ENCODE peak calls at places on chromosomes 3 and 15, in ten cellular contexts. B, P, D, G, A, I, L, R, U and T are unnamed samples.

GRCh38 chr3:34583451-34583850 is 785.0 kb downstream of the PDCD6IP start:
- DNase-seq in P (no peak), B (no peak), G (no peak), R (no peak), I (no peak), D (no peak), L (no peak), A (no peak), U (no peak), T (no peak)

GRCh38 chr3:87462228-87462627 is 185.8 kb upstream of the POU1F1 start:
- DNase-seq in I (no peak), G (no peak), B (no peak), U (no peak), A (no peak), P (no peak), R (no peak), L (no peak), D (no peak), T (no peak)

GRCh38 chr3:38454179-38454883 is 641 bp downstream of the ACVR2B start:
- DNase-seq in A (peak; percentile 63), R (peak; percentile 73), U (peak; percentile 39), D (no peak), L (no peak), G (peak; percentile 81), P (no peak), B (peak; percentile 35), I (peak; percentile 35), T (peak; percentile 75)

GRCh38 chr3:118641608-118642007 is 393.0 kb downstream of the IGSF11 start:
- DNase-seq in G (no peak), L (no peak), I (no peak), R (no peak), A (no peak), D (no peak), U (no peak), B (peak; percentile 96), P (no peak), T (no peak)

GRCh38 chr3:98966862-98967554 is 65.5 kb upstream of the DCBLD2 start:
- DNase-seq in L (no peak), P (no peak), R (no peak), A (no peak), G (no peak), I (peak; percentile 42), D (no peak), U (no peak), B (no peak), T (no peak)

GRCh38 chr3:16738451-16738850 is 133.2 kb upstream of the DAZL start:
- DNase-seq in L (no peak), U (no peak), D (no peak), B (no peak), G (no peak), I (no peak), A (no peak), R (no peak), P (no peak), T (no peak)

GRCh38 chr15:40477703-40478269 is 7.0 kb downstream of the CHST14 start:
- DNase-seq in I (no peak), G (peak; percentile 64), D (no peak), L (no peak), U (no peak), A (no peak), P (no peak), B (no peak), R (peak; percentile 13), T (no peak)

GRCh38 chr15:65312400-65312916 is 8.0 kb downstream of the RNU5B-1 start:
- DNase-seq in R (no peak), G (no peak), L (no peak), I (no peak), A (no peak), P (no peak), U (peak; percentile 40), D (no peak), B (no peak), T (peak; percentile 88)

GRCh38 chr3:158696618-158697017 is 24.2 kb upstream of the LXN start:
- DNase-seq in D (no peak), B (no peak), R (no peak), U (no peak), I (no peak), G (no peak), L (no peak), A (no peak), P (no peak), T (no peak)

GRCh38 chr15:59886476-59886875 is 117.6 kb upstream of the FOXB1 start:
- DNase-seq in A (no peak), G (no peak), R (no peak), P (no peak), U (no peak), L (no peak), B (no peak), D (no peak), I (no peak), T (no peak)

GRCh38 chr3:192332386-192333291 is 394.7 kb downstream of the FGF12 start:
- DNase-seq in P (no peak), G (no peak), L (no peak), U (no peak), R (no peak), B (peak; percentile 19), A (no peak), D (no peak), I (no peak), T (no peak)

GRCh38 chr3:52524752-52525661 is 8.7 kb downstream of the NT5DC2 start:
- DNase-seq in P (peak; percentile 75), L (no peak), B (no peak), I (no peak), D (peak; percentile 66), A (no peak), U (peak; percentile 44), G (peak; percentile 75), R (peak; percentile 92), T (peak; percentile 90)

GRCh38 chr15:99873451-99873850 is 140.2 kb upstream of the LYSMD4 start:
- DNase-seq in P (no peak), L (no peak), R (no peak), U (no peak), G (no peak), A (no peak), D (no peak), I (no peak), B (no peak), T (no peak)

GRCh38 chr3:150409125-150409526 is 1.0 kb downstream of the TSC22D2 start:
- DNase-seq in U (no peak), I (no peak), R (no peak), P (no peak), L (no peak), A (no peak), B (no peak), G (no peak), D (no peak), T (no peak)
- H3K27ac ChIP-seq in U (peak overlapping the region; percentile 99), I (peak overlapping the region; percentile 100), R (peak overlapping the region; percentile 100), P (peak overlapping the region; percentile 100), L (peak overlapping the region; percentile 99), A (peak overlapping the region; percentile 98), B (peak overlapping the region; percentile 100), G (peak overlapping the region; percentile 99), D (peak overlapping the region; percentile 100), T (peak overlapping the region; percentile 99)

GRCh38 chr3:5055352-5056004 is 66.6 kb upstream of the ARL8B start:
- DNase-seq in U (no peak), B (no peak), I (no peak), R (no peak), P (no peak), L (no peak), D (peak; percentile 19), G (no peak), A (no peak), T (no peak)

GRCh38 chr3:5057217-5057616 is 64.9 kb upstream of the ARL8B start:
- DNase-seq in R (no peak), I (no peak), G (no peak), B (no peak), L (no peak), P (no peak), A (no peak), D (peak; percentile 26), U (no peak), T (no peak)

GRCh38 chr3:5057857-5058324 is 64.2 kb upstream of the ARL8B start:
- DNase-seq in G (peak; percentile 71), L (peak; percentile 80), D (peak; percentile 88), I (peak; percentile 45), U (peak; percentile 81), B (peak; percentile 75), R (peak; percentile 86), A (peak; percentile 64), P (peak; percentile 86), T (no peak)

GRCh38 chr3:5054098-5054497 is 68.0 kb upstream of the ARL8B start:
- DNase-seq in B (no peak), A (no peak), L (no peak), I (no peak), P (peak; percentile 67), R (no peak), U (no peak), D (peak; percentile 58), G (peak; percentile 74), T (no peak)

DNA sequence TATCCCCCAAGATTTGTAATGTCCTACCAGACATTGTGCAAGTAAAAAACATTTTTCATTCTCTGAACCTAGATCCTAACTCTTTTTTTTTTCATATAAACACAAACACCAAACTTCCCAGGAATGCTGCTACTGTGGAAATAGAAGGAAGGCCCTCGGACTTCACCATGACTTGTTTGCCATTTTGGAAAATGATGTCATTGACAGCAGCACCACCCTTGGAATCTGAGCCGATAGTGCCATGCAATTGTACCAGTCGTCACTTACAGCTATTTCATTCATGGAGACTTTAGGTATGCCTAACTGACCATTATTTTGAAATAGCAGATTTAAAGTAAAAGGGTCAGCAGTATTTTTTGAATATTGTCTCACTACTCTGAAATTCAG is 66.1 kb upstream of the ARL8B start:
- DNase-seq in I (no peak), D (peak; percentile 30), B (no peak), R (no peak), A (no peak), G (no peak), U (no peak), P (no peak), L (no peak), T (no peak)
- H3K27ac ChIP-seq in I (no peak overlapping the region), D (no peak overlapping the region), B (no peak overlapping the region), R (peak overlapping the region; percentile 48), A (no peak overlapping the region), G (peak overlapping the region; percentile 44), U (peak overlapping the region; percentile 88), P (no peak overlapping the region), L (no peak overlapping the region), T (no peak overlapping the region)

DNA sequence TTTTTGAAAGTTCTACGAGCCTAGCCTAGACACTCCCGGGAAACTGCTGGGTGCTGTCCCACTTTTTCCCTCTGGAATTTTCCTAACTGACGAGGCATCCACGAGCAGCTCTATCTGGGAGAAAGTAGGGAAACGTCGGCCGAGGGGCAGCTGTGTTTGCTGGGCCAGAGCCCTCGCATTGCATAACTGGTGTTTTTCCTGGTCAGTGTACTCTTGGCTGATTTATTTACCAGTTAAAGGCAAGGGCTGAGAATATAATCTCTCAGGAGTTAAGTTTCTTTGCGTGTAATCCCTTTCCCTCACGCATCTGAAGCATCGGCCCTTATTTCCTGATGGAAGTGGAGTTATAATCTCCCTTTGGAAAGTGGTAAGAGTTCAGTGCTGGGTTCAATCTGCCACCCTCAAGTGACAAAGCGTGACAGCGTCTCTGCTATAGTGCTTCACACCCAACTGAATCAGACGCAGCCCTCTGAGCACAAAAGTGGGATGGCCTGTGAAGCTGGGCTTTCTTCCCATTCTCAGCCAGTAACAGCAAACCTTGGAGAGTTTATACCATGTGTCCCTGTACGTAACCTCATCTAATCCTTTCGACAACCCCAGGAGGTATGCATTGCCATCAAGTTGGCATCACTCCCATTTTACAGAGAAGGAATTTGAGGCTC is 311.5 kb downstream of the RORA start:
- DNase-seq in R (peak; percentile 75), D (peak; percentile 90), I (no peak), P (peak; percentile 62), G (no peak), A (no peak), B (no peak), U (peak; percentile 77), L (peak; percentile 33), T (peak; percentile 74)
- H3K27ac ChIP-seq in R (peak overlapping the region; percentile 76), D (peak overlapping the region; percentile 80), I (no peak overlapping the region), P (peak overlapping the region; percentile 85), G (peak overlapping the region; percentile 38), A (no peak overlapping the region), B (no peak overlapping the region), U (peak overlapping the region; percentile 79), L (peak overlapping the region; percentile 76), T (peak overlapping the region; percentile 76)

GRCh38 chr15:62469478-62469873 is 304.4 kb upstream of the C2CD4B start:
- DNase-seq in R (peak; percentile 73), P (no peak), U (no peak), D (peak; percentile 68), G (no peak), A (no peak), I (no peak), L (peak; percentile 54), B (no peak), T (no peak)
- H3K27ac ChIP-seq in R (peak overlapping the region; percentile 82), P (peak overlapping the region; percentile 100), U (peak overlapping the region; percentile 47), D (peak overlapping the region; percentile 48), G (no peak overlapping the region), A (no peak overlapping the region), I (no peak overlapping the region), L (no peak overlapping the region), B (no peak overlapping the region), T (no peak overlapping the region)